ENCODE peak calls at places on chromosomes 2 and 18, in four cellular contexts. V is thyroid gland, X is spleen, T is uterus. P is an unnamed sample.

GRCh38 chr2:20940481-20940795 is 103.4 kb downstream of the APOB start:
- DNase-seq in T (no peak), X (no peak), V (no peak), P (no peak)

GRCh38 chr2:108182489-108182888 is 57.3 kb upstream of the SULT1C3 start:
- DNase-seq in T (no peak), V (no peak), X (no peak), P (no peak)

GRCh38 chr2:20148841-20149702 is 75.9 kb downstream of the SDC1 start:
- DNase-seq in X (no peak), V (peak; percentile 23), T (no peak), P (no peak)

GRCh38 chr2:102664439-102665042 is 45.2 kb downstream of the SLC9A2 start:
- DNase-seq in X (no peak), V (no peak), T (no peak), P (no peak)

GRCh38 chr2:136327162-136327852 is 209.4 kb upstream of the CXCR4 start:
- DNase-seq in X (no peak), T (no peak), V (no peak), P (no peak)

GRCh38 chr2:24885221-24886113 is 34.6 kb downstream of the ADCY3 start:
- DNase-seq in T (no peak), V (peak; percentile 26), X (no peak), P (no peak)

GRCh38 chr18:21762181-21762772 is 21.7 kb downstream of the MIB1 start:
- DNase-seq in T (no peak), X (no peak), V (no peak), P (no peak)

GRCh38 chr18:58691256-58691655 is 20.0 kb downstream of the MALT1 start:
- DNase-seq in T (no peak), V (no peak), X (no peak), P (no peak)

GRCh38 chr2:230564805-230565779 is 147.6 kb upstream of the CAB39 start:
- DNase-seq in X (no peak), V (no peak), T (no peak), P (no peak)

GRCh38 chr18:49617846-49618245 is 56.0 kb downstream of the LIPG start:
- DNase-seq in X (no peak), T (no peak), V (no peak), P (no peak)

GRCh38 chr2:144516981-144517824 is 2.7 kb downstream of the ZEB2 start:
- DNase-seq in T (peak; percentile 70), V (no peak), X (peak; percentile 91), P (peak; percentile 63)

GRCh38 chr2:30981101-30981500 is 157.1 kb downstream of the GALNT14 start:
- DNase-seq in V (no peak), X (no peak), T (no peak), P (no peak)

GRCh38 chr2:152542995-152543481 is 174.2 kb downstream of the PRPF40A start:
- DNase-seq in V (peak; percentile 68), T (peak; percentile 16), X (no peak), P (no peak)

GRCh38 chr2:234203135-234203984 is 152.9 kb downstream of the SPP2 start:
- DNase-seq in T (no peak), X (no peak), V (no peak), P (no peak)

GRCh38 chr2:558879-559278 is 118.3 kb downstream of the TMEM18 start:
- DNase-seq in V (no peak), T (no peak), X (no peak), P (no peak)

GRCh38 chr18:3692113-3692621 is 242.2 kb downstream of the TGIF1 start:
- DNase-seq in T (no peak), V (no peak), X (no peak), P (no peak)

GRCh38 chr2:166539340-166540162 is 45.5 kb upstream of the SCN7A start:
- DNase-seq in V (no peak), X (no peak), T (no peak), P (no peak)

GRCh38 chr2:98806266-98806697 is 75.3 kb upstream of the MGAT4A start:
- DNase-seq in V (peak; percentile 98), X (no peak), T (no peak), P (peak; percentile 89)

GRCh38 chr18:70490008-70490933 is 201.4 kb downstream of the SOCS6 start:
- DNase-seq in X (no peak), V (peak; percentile 17), T (no peak), P (no peak)

GRCh38 chr2:96819876-96820511 is 3.9 kb downstream of the CNNM3 start:
- DNase-seq in T (no peak), V (no peak), X (no peak), P (no peak)

GRCh38 chr2:207531024-207531411 is 1.3 kb downstream of the CREB1 start:
- DNase-seq in V (no peak), X (no peak), T (no peak), P (no peak)

GRCh38 chr18:63956755-63957154 is 7.7 kb downstream of the HMSD start:
- DNase-seq in X (no peak), V (no peak), T (no peak), P (no peak)

GRCh38 chr2:225041210-225041870 is 928 bp downstream of the DOCK10 start:
- DNase-seq in V (peak; percentile 2), T (no peak), X (peak; percentile 86), P (peak; percentile 33)

GRCh38 chr2:118853647-118854367 is 6.4 kb upstream of the EN1 start:
- DNase-seq in V (no peak), X (no peak), T (no peak), P (no peak)

GRCh38 chr18:8882632-8883408 is 177.5 kb downstream of the MTCL1 start:
- DNase-seq in V (no peak), T (no peak), X (no peak), P (peak; percentile 50)

GRCh38 chr2:164890533-164890932 is 48.9 kb upstream of the COBLL1 start:
- DNase-seq in T (no peak), V (no peak), X (no peak), P (no peak)

GRCh38 chr2:162945785-162946184 is 107.2 kb upstream of the KCNH7 start:
- DNase-seq in V (no peak), T (no peak), X (no peak), P (no peak)

GRCh38 chr18:12056034-12056883 is 37.4 kb upstream of the ANKRD62 start:
- DNase-seq in V (no peak), T (no peak), X (no peak), P (no peak)

GRCh38 chr18:79588131-79588635 is 91.4 kb upstream of the CTDP1 start:
- DNase-seq in T (peak; percentile 17), X (peak; percentile 63), V (no peak), P (peak; percentile 11)

GRCh38 chr18:11729556-11729955 is 40.5 kb downstream of the GNAL start:
- DNase-seq in X (no peak), T (no peak), V (no peak), P (no peak)

GRCh38 chr2:71672011-71672639 is 218.8 kb downstream of the DYSF start:
- DNase-seq in X (peak; percentile 71), V (no peak), T (no peak), P (no peak)

GRCh38 chr2:143284087-143284675 is 155.0 kb downstream of the ARHGAP15 start:
- DNase-seq in T (no peak), V (no peak), X (no peak), P (no peak)

GRCh38 chr2:26598336-26599006 is 42.7 kb downstream of the CIB4 start:
- DNase-seq in X (peak; percentile 56), T (no peak), V (no peak), P (no peak)

DNA sequence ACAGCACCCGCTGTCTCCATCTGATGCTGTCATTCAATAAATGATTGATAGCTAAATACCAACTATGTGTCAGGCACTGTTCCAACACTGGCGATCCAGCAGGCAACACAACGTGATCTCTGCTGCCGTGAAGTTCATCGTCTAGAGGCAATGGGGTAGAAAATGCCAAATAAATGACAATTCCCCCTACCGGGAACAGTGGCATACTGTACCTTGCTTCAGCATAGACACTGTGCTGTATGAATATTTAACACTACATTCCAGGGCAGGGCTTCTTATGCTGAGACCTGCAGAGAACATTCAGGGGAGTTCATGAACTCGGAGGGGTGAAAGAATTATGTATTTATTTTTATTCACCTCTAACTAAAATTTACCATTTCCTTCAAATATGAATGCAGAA is 320.6 kb upstream of the NCKAP5 start:
- DNase-seq in V (no peak), X (no peak), T (no peak), P (no peak)
- TF ChIP-seq POLR2A in V (no peak), X (no peak), T (no peak), P (no peak)

GRCh38 chr2:15705839-15706386 is 114.2 kb downstream of the DDX1 start:
- DNase-seq in X (no peak), V (no peak), T (no peak), P (no peak)

GRCh38 chr2:15705310-15705709 is 113.6 kb downstream of the DDX1 start:
- DNase-seq in V (no peak), T (no peak), X (no peak), P (no peak)

GRCh38 chr2:15703365-15703869 is 111.7 kb downstream of the DDX1 start:
- DNase-seq in V (no peak), X (no peak), T (no peak), P (no peak)

GRCh38 chr2:15704086-15704787 is 112.6 kb downstream of the DDX1 start:
- DNase-seq in X (no peak), V (no peak), T (no peak), P (no peak)

DNA sequence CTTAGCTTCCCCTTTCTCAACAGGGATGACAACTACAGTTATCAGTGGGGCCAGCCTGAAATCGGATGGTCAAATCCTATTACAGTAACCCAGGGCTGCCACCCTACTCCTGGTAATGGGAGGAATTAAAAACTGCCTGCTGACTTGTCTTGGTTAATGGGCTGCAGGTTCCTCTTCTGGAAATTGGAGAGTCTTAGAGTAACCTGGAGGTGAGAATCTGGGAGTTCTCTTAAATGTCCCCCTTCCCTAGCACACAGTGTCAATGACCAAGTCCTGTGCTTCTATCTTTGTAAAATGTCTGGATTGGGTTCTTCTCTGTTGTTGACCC is 113.1 kb downstream of the DDX1 start:
- DNase-seq in X (no peak), V (no peak), T (no peak), P (no peak)
- H3K4me3 ChIP-seq in X (no peak overlapping the region), V (no peak overlapping the region), T (no peak overlapping the region), P (no peak overlapping the region)

GRCh38 chr2:28035816-28036215 is 145.3 kb downstream of the BABAM2 start:
- DNase-seq in X (no peak), V (no peak), T (no peak), P (no peak)
- TF ChIP-seq POLR2A in X (no peak), V (no peak), T (no peak), P (no peak)

GRCh38 chr2:128315829-128316776 is 2.6 kb downstream of the HS6ST1 start:
- DNase-seq in V (peak; percentile 5), X (peak; percentile 79), T (no peak), P (no peak)
- H3K4me3 ChIP-seq in V (no peak overlapping the region), X (peak overlapping the region; percentile 83), T (peak overlapping the region; percentile 81), P (peak overlapping the region; percentile 69)

GRCh38 chr2:176646033-176646615 is 376.9 kb downstream of the MTX2 start:
- DNase-seq in V (no peak), T (no peak), X (no peak), P (no peak)
- TF ChIP-seq POLR2A in V (no peak), T (no peak), X (no peak), P (no peak)